ENCODE peak calls at places on chromosomes 1 and 21, in seven cellular contexts. K is AG10803, G is HFF-Myc, S is neural crest cell, F is heart right ventricle, E is fibroblast of mammary gland, R is right atrium auricular region. I is an unnamed sample.

GRCh38 chr1:101592861-101593260 is 356.0 kb downstream of the S1PR1 start:
- DNase-seq in R (no peak), S (no peak), E (no peak), G (no peak), F (no peak), K (no peak), I (no peak)

GRCh38 chr1:215932558-215932957 is 365.5 kb downstream of the KCTD3 start:
- DNase-seq in F (no peak), K (no peak), E (no peak), S (no peak), G (no peak), R (no peak), I (no peak)

GRCh38 chr1:109391161-109391556 is 6.6 kb downstream of the SORT1 start:
- DNase-seq in F (no peak), R (no peak), K (peak; percentile 27), G (no peak), S (no peak), E (peak; percentile 48), I (no peak)

GRCh38 chr21:26449161-26449560 is 123.9 kb downstream of the CYYR1 start:
- DNase-seq in G (no peak), R (no peak), K (peak; percentile 88), F (no peak), S (no peak), E (peak; percentile 75), I (no peak)

GRCh38 chr1:225412803-225413338 is 15.0 kb downstream of the LBR start:
- DNase-seq in F (no peak), R (no peak), G (no peak), K (no peak), S (no peak), E (no peak), I (no peak)

GRCh38 chr1:165899461-165899941 is 72.1 kb downstream of the UCK2 start:
- DNase-seq in S (no peak), R (no peak), K (peak; percentile 72), E (peak; percentile 30), F (peak; percentile 26), G (no peak), I (no peak)

GRCh38 chr1:27355683-27356082 is 11.1 kb downstream of the MAP3K6 start:
- DNase-seq in R (no peak), S (no peak), K (no peak), F (no peak), E (no peak), G (no peak), I (no peak)

GRCh38 chr1:79431341-79431740 is 424.8 kb upstream of the ADGRL4 start:
- DNase-seq in F (no peak), S (no peak), G (no peak), K (no peak), E (no peak), R (no peak), I (no peak)

GRCh38 chr1:92882817-92883216 is 51.0 kb downstream of the RPL5 start:
- DNase-seq in E (no peak), F (no peak), G (no peak), S (no peak), K (no peak), R (no peak), I (no peak)

GRCh38 chr1:242569867-242570266 is 45.4 kb upstream of the PLD5 start:
- DNase-seq in E (peak; percentile 18), K (no peak), G (no peak), F (no peak), S (no peak), R (no peak), I (no peak)

GRCh38 chr1:229762891-229763290 is 136.8 kb downstream of the URB2 start:
- DNase-seq in E (no peak), R (no peak), G (no peak), K (no peak), F (no peak), S (no peak), I (no peak)

GRCh38 chr1:85708826-85709222 is 591 bp upstream of the ZNHIT6 start:
- DNase-seq in S (no peak), E (no peak), R (no peak), F (no peak), K (no peak), G (no peak), I (no peak)

GRCh38 chr1:218374972-218375371 is 29.8 kb downstream of the TGFB2 start:
- DNase-seq in R (no peak), F (no peak), K (no peak), G (no peak), S (no peak), E (peak; percentile 49), I (no peak)

GRCh38 chr1:218376722-218377121 is 31.6 kb downstream of the TGFB2 start:
- DNase-seq in R (no peak), K (no peak), F (no peak), G (no peak), S (no peak), E (no peak), I (no peak)

GRCh38 chr1:218380125-218380977 is 35.2 kb downstream of the TGFB2 start:
- DNase-seq in K (peak; percentile 92), F (no peak), E (peak; percentile 73), G (peak; percentile 60), S (no peak), R (no peak), I (no peak)

GRCh38 chr1:218374401-218374848 is 29.3 kb downstream of the TGFB2 start:
- DNase-seq in G (no peak), F (no peak), R (no peak), E (no peak), S (no peak), K (no peak), I (no peak)

GRCh38 chr1:218377143-218377660 is 32.1 kb downstream of the TGFB2 start:
- DNase-seq in G (peak; percentile 95), E (peak; percentile 97), K (peak; percentile 96), F (no peak), R (no peak), S (no peak), I (no peak)
- TF ChIP-seq CTCF in G (no peak), E (no peak), K (no peak), F (no peak), R (no peak), S (no peak), I (no peak)

DNA sequence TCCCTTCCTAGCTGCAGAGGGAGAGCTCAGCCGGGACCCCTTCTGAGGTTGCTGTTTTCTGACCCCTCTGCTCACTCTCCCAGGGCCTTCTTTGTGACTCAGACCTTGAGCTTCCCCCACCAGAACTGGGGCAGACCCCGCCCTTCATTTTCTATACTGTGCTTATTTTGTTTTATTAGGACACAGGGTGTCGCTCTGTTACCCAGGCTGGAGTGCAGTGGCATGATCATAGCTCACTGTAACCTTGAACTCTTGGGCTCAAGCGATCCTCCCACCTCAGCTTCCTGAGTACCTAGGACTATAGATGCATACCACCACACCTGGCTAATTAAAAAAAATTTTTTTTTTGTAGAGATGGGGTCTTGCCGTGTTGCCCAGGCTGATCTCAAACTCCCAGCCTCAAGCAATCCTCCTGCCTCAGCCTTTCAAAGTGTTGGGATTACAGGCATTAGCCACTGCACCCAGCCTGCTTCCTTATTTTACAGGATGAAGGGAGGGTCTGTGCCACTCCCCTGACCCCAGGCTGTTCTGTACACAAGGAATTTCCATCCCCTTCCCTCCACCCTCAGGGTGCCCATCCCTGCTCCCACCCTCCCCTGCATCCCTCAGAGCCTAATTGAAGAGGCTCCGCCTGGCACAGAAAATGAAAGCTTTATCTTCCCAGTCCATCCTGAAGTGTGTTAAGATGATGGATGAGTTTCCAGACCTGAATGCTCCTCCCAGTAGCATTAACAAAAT is 195.2 kb upstream of the POU3F1 start:
- DNase-seq in K (no peak), E (no peak), F (no peak), G (no peak), R (no peak), S (no peak), I (no peak)
- TF ChIP-seq CTCF in K (no peak), E (no peak), F (no peak), G (no peak), R (no peak), S (no peak), I (no peak)

DNA sequence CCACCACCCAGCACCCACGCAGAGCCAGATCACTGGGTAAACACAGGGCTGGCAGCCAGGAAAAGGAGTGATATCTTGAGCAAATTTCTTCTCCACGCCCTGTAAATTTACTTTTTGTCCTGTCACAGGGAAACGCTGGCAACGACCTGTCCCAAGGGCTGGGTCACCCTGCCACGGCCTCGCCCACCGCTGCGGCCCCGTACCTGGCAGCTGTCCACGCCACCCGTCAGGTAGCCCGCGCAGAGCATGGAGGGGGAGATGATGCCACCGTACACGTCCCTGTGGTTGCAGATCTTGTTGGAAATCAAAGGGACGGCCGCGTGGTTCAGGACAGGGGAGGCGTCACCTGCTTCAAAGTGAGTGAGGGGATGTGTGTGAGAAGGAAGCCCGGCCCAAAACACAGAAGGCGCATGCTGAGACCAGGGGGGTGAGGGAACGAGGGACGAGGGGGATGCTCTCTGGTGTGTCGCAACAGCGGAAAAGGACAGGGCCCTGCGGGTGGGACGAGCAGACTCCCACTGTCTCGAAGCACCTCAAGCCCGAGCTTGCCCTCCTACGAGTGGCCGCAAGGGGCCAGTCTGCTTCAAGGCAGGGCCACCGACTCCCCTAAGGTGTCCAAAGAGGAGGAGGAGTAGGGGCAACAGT is 10.1 kb upstream of the TFF1 start:
- DNase-seq in S (no peak), G (no peak), E (no peak), F (no peak), K (no peak), R (no peak), I (no peak)
- TF ChIP-seq CTCF in S (no peak), G (no peak), E (no peak), F (no peak), K (no peak), R (no peak), I (peak; percentile 48)

GRCh38 chr1:3120994-3121393 is 52.0 kb downstream of the PRDM16 start:
- DNase-seq in S (no peak), E (no peak), K (no peak), F (no peak), R (no peak), G (no peak), I (no peak)

GRCh38 chr1:3117879-3118278 is 48.9 kb downstream of the PRDM16 start:
- DNase-seq in F (no peak), S (no peak), R (no peak), G (no peak), E (no peak), K (no peak), I (no peak)

GRCh38 chr1:3121401-3122215 is 52.6 kb downstream of the PRDM16 start:
- DNase-seq in S (peak; percentile 43), R (no peak), E (no peak), K (no peak), G (no peak), F (no peak), I (no peak)

GRCh38 chr1:3119061-3119460 is 50.1 kb downstream of the PRDM16 start:
- DNase-seq in G (no peak), F (no peak), K (no peak), S (no peak), E (no peak), R (no peak), I (no peak)

DNA sequence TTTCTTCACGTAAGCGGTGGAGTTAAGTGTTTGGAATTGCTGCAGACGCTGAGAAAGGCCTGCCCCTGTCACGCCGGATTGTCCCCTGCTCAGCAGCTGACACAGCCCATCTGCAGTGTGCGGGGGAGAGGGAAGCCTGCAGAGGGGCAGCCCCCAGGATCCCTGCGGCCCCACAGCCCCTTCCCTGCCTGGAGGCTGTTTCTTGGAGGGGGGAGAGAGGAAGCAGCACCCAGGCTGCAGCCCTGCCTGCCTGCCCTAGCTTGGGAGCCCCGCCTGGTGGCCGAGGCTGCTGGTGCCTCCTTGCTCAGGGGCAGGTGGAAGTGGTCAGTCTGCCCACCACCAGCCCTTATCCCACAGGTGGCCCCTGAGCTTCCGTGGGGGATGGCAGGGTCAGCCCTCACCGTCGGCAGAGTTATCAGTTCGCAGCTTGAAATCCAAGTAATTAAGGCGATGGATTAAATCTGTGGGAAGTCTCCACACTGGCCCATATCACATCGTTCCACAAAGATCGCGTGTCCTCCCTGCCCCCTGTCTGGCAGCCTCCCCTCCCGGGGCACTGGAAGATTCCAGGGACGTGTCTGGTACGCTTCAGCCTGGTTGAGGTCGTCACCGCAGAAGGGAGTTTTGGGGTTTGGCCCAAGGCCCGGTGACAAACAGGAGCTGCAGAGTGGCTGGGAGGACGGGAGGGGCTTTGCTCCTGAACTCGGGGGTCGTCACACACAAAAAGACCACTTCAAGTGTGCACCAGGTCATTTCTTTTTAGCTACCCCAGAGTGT is 50.9 kb downstream of the PRDM16 start:
- DNase-seq in R (no peak), G (no peak), K (no peak), F (peak; percentile 47), E (no peak), S (no peak), I (no peak)
- TF ChIP-seq CTCF in R (no peak), G (no peak), K (no peak), F (no peak), E (no peak), S (peak; percentile 34), I (no peak)

I was measured in CD14-positive monocyte.